ENCODE peak calls at places on chromosomes 3 and 15, in eight cellular contexts. R is transverse colon, D is tibial nerve, M is vagina, C is upper lobe of left lung, K is body of pancreas, F is stomach, Y is heart left ventricle. Z is an unnamed sample.

GRCh38 chr3:146313411-146314111 is 62.7 kb upstream of the PLSCR4 start:
- DNase-seq in R (no peak), D (no peak), M (no peak), C (no peak), K (no peak), F (no peak), Y (no peak), Z (no peak)

GRCh38 chr3:37855363-37855970 is 6.2 kb upstream of the CTDSPL start:
- DNase-seq in R (peak; percentile 88), D (peak; percentile 96), M (no peak), C (peak; percentile 87), K (peak; percentile 91), F (peak; percentile 92), Y (peak; percentile 86), Z (peak; percentile 86)

GRCh38 chr3:44981220-44981619 is 5.2 kb downstream of the EXOSC7 start:
- DNase-seq in R (no peak), D (no peak), M (no peak), C (no peak), K (no peak), F (no peak), Y (no peak), Z (no peak)

GRCh38 chr3:9948586-9948985 is 3.6 kb downstream of the PRRT3 start:
- DNase-seq in R (no peak), D (no peak), M (no peak), C (no peak), K (no peak), F (no peak), Y (no peak), Z (no peak)

GRCh38 chr3:32306072-32306471 is 67.6 kb downstream of the CMTM8 start:
- DNase-seq in R (no peak), D (no peak), M (no peak), C (no peak), K (no peak), F (no peak), Y (no peak), Z (no peak)

GRCh38 chr3:13673207-13673606 is 124.3 kb downstream of the FBLN2 start:
- DNase-seq in R (no peak), D (no peak), M (no peak), C (no peak), K (no peak), F (no peak), Y (no peak), Z (no peak)

GRCh38 chr3:72629191-72629611 is 219.0 kb downstream of the SHQ1 start:
- DNase-seq in R (no peak), D (no peak), M (no peak), C (no peak), K (no peak), F (no peak), Y (no peak), Z (no peak)

GRCh38 chr15:76674883-76675282 is 230.3 kb downstream of the SCAPER start:
- DNase-seq in R (no peak), D (no peak), M (no peak), C (no peak), K (no peak), F (no peak), Y (no peak), Z (no peak)

GRCh38 chr15:67202091-67202490 is 52.4 kb downstream of the AAGAB start:
- DNase-seq in R (no peak), D (no peak), M (no peak), C (no peak), K (no peak), F (no peak), Y (no peak), Z (no peak)

GRCh38 chr3:158103956-158104338 is 2.3 kb downstream of the SHOX2 start:
- DNase-seq in R (no peak), D (peak; percentile 16), M (no peak), C (peak; percentile 43), K (no peak), F (no peak), Y (peak; percentile 5), Z (no peak)
- H3K4me3 ChIP-seq in R (no peak overlapping the region), D (peak overlapping the region; percentile 0), M (no peak overlapping the region), C (no peak overlapping the region), K (no peak overlapping the region), F (no peak overlapping the region), Y (no peak overlapping the region), Z (no peak overlapping the region)

GRCh38 chr15:83288381-83288801 is 3.9 kb upstream of the BNC1 start:
- DNase-seq in R (no peak), D (no peak), M (no peak), C (peak; percentile 36), K (no peak), F (no peak), Y (no peak), Z (no peak)

GRCh38 chr15:83285284-83285978 is 967 bp upstream of the BNC1 start:
- DNase-seq in R (no peak), D (no peak), M (no peak), C (peak; percentile 42), K (no peak), F (no peak), Y (no peak), Z (no peak)

GRCh38 chr15:83285979-83286553 is 1.6 kb upstream of the BNC1 start:
- DNase-seq in R (no peak), D (no peak), M (no peak), C (no peak), K (no peak), F (no peak), Y (no peak), Z (no peak)

GRCh38 chr15:83289160-83289559 is 4.7 kb upstream of the BNC1 start:
- DNase-seq in R (no peak), D (no peak), M (no peak), C (no peak), K (no peak), F (no peak), Y (no peak), Z (no peak)

DNA sequence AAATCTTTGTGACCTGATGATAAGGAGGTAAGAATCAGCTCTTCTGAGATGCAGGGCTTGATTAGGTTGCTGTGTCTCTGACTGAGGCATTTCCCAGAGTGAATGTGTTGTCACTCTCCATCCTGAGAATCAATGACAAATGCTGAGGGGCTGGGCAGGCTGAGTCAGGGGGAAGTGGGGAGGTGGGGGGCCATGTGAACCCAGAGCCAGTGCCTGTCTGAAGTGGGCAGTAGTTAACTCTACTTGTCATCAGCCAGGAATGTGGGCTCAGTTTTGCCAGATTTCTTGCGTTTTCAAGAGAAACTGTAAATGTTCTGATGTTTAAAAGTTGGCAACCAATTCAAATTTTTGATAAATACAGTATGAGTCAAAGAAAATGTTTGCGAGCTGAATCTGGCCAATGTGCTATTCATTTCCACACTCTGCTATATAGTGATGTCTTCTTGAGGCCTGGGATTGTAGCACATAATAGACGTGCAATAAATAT is 3.1 kb upstream of the BNC1 start:
- DNase-seq in R (no peak), D (no peak), M (no peak), C (no peak), K (no peak), F (no peak), Y (no peak), Z (no peak)
- TF ChIP-seq POLR2A in R (no peak), D (no peak), M (no peak), C (no peak), K (no peak), F (no peak), Y (no peak), Z (no peak)

GRCh38 chr3:100209948-100210776 is 50.6 kb upstream of the TBC1D23 start:
- DNase-seq in R (no peak), D (no peak), M (no peak), C (no peak), K (no peak), F (no peak), Y (no peak), Z (no peak)

GRCh38 chr3:100207886-100208285 is 52.9 kb upstream of the TBC1D23 start:
- DNase-seq in R (no peak), D (no peak), M (no peak), C (no peak), K (no peak), F (no peak), Y (no peak), Z (no peak)

GRCh38 chr3:100213891-100214573 is 46.8 kb upstream of the TBC1D23 start:
- DNase-seq in R (no peak), D (no peak), M (no peak), C (no peak), K (no peak), F (no peak), Y (no peak), Z (no peak)

GRCh38 chr3:100209169-100209568 is 51.6 kb upstream of the TBC1D23 start:
- DNase-seq in R (no peak), D (no peak), M (no peak), C (no peak), K (no peak), F (no peak), Y (no peak), Z (no peak)

GRCh38 chr3:100210777-100211145 is 50.0 kb upstream of the TBC1D23 start:
- DNase-seq in R (no peak), D (no peak), M (no peak), C (no peak), K (no peak), F (no peak), Y (peak; percentile 40), Z (no peak)
- H3K27ac ChIP-seq in R (peak overlapping the region; percentile 78), D (no peak overlapping the region), M (peak overlapping the region; percentile 56), C (peak overlapping the region; percentile 83), K (no peak overlapping the region), F (peak overlapping the region; percentile 70), Y (peak overlapping the region; percentile 74), Z (peak overlapping the region; percentile 1)

GRCh38 chr3:8327739-8328138 is 173.9 kb upstream of the LMCD1 start:
- DNase-seq in R (no peak), D (no peak), M (no peak), C (no peak), K (no peak), F (no peak), Y (no peak), Z (no peak)

GRCh38 chr3:8328971-8329370 is 172.7 kb upstream of the LMCD1 start:
- DNase-seq in R (no peak), D (no peak), M (no peak), C (no peak), K (no peak), F (no peak), Y (no peak), Z (no peak)

GRCh38 chr3:8329598-8329997 is 172.0 kb upstream of the LMCD1 start:
- DNase-seq in R (no peak), D (no peak), M (no peak), C (no peak), K (no peak), F (no peak), Y (no peak), Z (no peak)

GRCh38 chr3:8324727-8325126 is 176.9 kb upstream of the LMCD1 start:
- DNase-seq in R (peak; percentile 16), D (peak; percentile 22), M (no peak), C (no peak), K (peak; percentile 30), F (peak; percentile 48), Y (peak; percentile 16), Z (no peak)

DNA sequence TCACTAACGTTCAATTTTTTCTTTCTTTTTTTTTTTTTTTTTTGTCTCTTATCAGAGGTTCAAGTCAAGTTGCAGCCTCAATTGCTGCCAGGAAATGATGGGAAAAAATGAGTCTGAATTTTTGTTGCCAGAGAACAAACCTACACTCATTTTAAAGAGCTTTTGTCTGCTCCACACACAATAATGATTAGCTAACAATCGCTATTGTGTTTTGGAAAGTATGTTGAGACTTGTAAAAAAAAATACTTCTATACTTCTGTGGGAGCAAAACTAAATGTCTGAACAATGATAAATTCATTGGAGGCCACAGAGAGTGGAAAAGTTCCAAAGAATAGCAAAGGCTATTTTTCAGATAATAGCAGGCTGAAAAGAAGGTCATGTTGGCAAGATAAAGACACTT is 176.3 kb upstream of the LMCD1 start:
- DNase-seq in R (no peak), D (no peak), M (no peak), C (no peak), K (no peak), F (no peak), Y (no peak), Z (no peak)
- H3K4me3 ChIP-seq in R (no peak overlapping the region), D (no peak overlapping the region), M (no peak overlapping the region), C (no peak overlapping the region), K (no peak overlapping the region), F (no peak overlapping the region), Y (no peak overlapping the region), Z (no peak overlapping the region)

GRCh38 chr3:49411550-49411967 is 217 bp downstream of the RHOA start:
- DNase-seq in R (peak; percentile 71), D (no peak), M (no peak), C (peak; percentile 94), K (peak; percentile 69), F (peak; percentile 66), Y (peak; percentile 55), Z (peak; percentile 72)
- TF ChIP-seq POLR2A in R (no peak), D (no peak), M (no peak), C (no peak), K (no peak), F (no peak), Y (no peak), Z (no peak)

Z was measured in right lobe of liver.